ENCODE peak calls at places on chromosomes 7 and 10, in nine cellular contexts. Z is stimulated activated CD4-positive, alpha-beta T cell treated with anti-CD3 and anti-CD28 coated beads, Interleukin-15, amount 100 ng/mL, for 24 hours; T is G401; V is stimulated activated CD8-positive, alpha-beta memory T cell treated with anti-CD3 and anti-CD28 coated beads, Interleukin-4, amount 100 ng/mL, for 1 hour; S is NCI-H2081; I is AG04450; X is B cell; W is HS-5; U is tibial nerve. H is an unnamed sample.

GRCh38 chr10:101007099-101007711 is 7.6 kb downstream of the LZTS2 start:
- DNase-seq in Z (no peak), T (no peak), V (no peak), S (no peak), I (no peak), X (no peak), W (no peak), U (no peak), H (no peak)

GRCh38 chr10:5370493-5371317 is 5.9 kb downstream of the UCN3 start:
- DNase-seq in Z (no peak), T (no peak), V (no peak), S (no peak), I (no peak), X (no peak), W (no peak), U (no peak), H (no peak)

GRCh38 chr7:102169651-102170416 is 116.8 kb upstream of the SH2B2 start:
- DNase-seq in Z (no peak), T (no peak), V (no peak), S (no peak), I (no peak), X (no peak), W (no peak), U (no peak), H (no peak)

GRCh38 chr10:63822496-63822895 is 301.3 kb downstream of the REEP3 start:
- DNase-seq in Z (no peak), T (no peak), V (no peak), S (no peak), I (no peak), X (no peak), W (no peak), U (no peak), H (no peak)

GRCh38 chr10:35661236-35661635 is 19.1 kb upstream of the FZD8 start:
- DNase-seq in Z (no peak), T (no peak), V (no peak), S (no peak), I (no peak), X (no peak), W (no peak), U (no peak), H (no peak)

GRCh38 chr7:41045556-41046123 is 657.2 kb downstream of the INHBA start:
- DNase-seq in Z (no peak), T (no peak), V (no peak), S (no peak), I (no peak), X (no peak), W (no peak), U (no peak), H (no peak)

GRCh38 chr10:127117125-127117524 is 79.3 kb downstream of the INSYN2A start:
- DNase-seq in Z (peak; percentile 27), T (no peak), V (no peak), S (no peak), I (peak; percentile 13), X (peak; percentile 4), W (peak; percentile 6), U (no peak), H (no peak)

GRCh38 chr10:97327348-97328294 is 6.9 kb downstream of the FRAT2 start:
- DNase-seq in Z (no peak), T (peak; percentile 23), V (no peak), S (no peak), I (no peak), X (no peak), W (no peak), U (no peak), H (no peak)

GRCh38 chr7:95476904-95477594 is 8.7 kb upstream of the ASB4 start:
- DNase-seq in Z (peak; percentile 63), T (peak; percentile 67), V (no peak), S (peak; percentile 90), I (peak; percentile 30), X (peak; percentile 68), W (peak; percentile 29), U (peak; percentile 60), H (no peak)

GRCh38 chr7:22791204-22792158 is 31.2 kb downstream of the TOMM7 start:
- DNase-seq in Z (no peak), T (no peak), V (no peak), S (no peak), I (no peak), X (no peak), W (peak; percentile 30), U (no peak), H (no peak)

GRCh38 chr7:95318501-95318900 is 5.8 kb downstream of the PON1 start:
- DNase-seq in Z (no peak), T (no peak), V (no peak), S (peak; percentile 72), I (no peak), X (no peak), W (no peak), U (no peak), H (no peak)

GRCh38 chr7:134547738-134548054 is 1.2 kb upstream of the AKR1B15 start:
- DNase-seq in Z (no peak), T (no peak), V (no peak), S (no peak), I (no peak), X (no peak), W (no peak), U (peak; percentile 55), H (no peak)

GRCh38 chr10:99532687-99533495 is at the start of gene NKX2-3:
- DNase-seq in Z (peak; percentile 84), T (no peak), V (no peak), S (peak; percentile 17), I (no peak), X (peak; percentile 51), W (no peak), U (no peak), H (no peak)

GRCh38 chr10:129233351-129234148 is 233.5 kb upstream of the MGMT start:
- DNase-seq in Z (no peak), T (no peak), V (no peak), S (no peak), I (no peak), X (no peak), W (no peak), U (no peak), H (no peak)

GRCh38 chr10:49600781-49601400 is 9.2 kb upstream of the SLC18A3 start:
- DNase-seq in Z (no peak), T (no peak), V (no peak), S (no peak), I (no peak), X (no peak), W (no peak), U (no peak), H (no peak)

GRCh38 chr10:118912961-118913360 is 116.6 kb upstream of the NANOS1 start:
- DNase-seq in Z (no peak), T (no peak), V (no peak), S (no peak), I (no peak), X (no peak), W (no peak), U (no peak), H (no peak)

GRCh38 chr7:40763319-40764287 is 628.8 kb downstream of the SUGCT start:
- DNase-seq in Z (no peak), T (no peak), V (no peak), S (no peak), I (peak; percentile 54), X (no peak), W (no peak), U (no peak), H (no peak)

GRCh38 chr7:138665669-138666140 is 35.5 kb downstream of the SVOPL start:
- DNase-seq in Z (no peak), T (no peak), V (no peak), S (no peak), I (no peak), X (no peak), W (no peak), U (no peak), H (no peak)

GRCh38 chr7:56537477-56537876 is 421.3 kb upstream of the NUPR2 start:
- DNase-seq in Z (no peak), T (no peak), V (no peak), S (no peak), I (no peak), X (no peak), W (no peak), U (no peak), H (no peak)

GRCh38 chr7:151051108-151051507 is 2.8 kb downstream of the ASIC3 start:
- DNase-seq in Z (peak; percentile 68), T (peak; percentile 40), V (no peak), S (no peak), I (no peak), X (peak; percentile 58), W (no peak), U (no peak), H (no peak)

GRCh38 chr7:52061666-52062065 is 745.1 kb upstream of the COBL start:
- DNase-seq in Z (no peak), T (no peak), V (no peak), S (no peak), I (no peak), X (no peak), W (no peak), U (no peak), H (no peak)

GRCh38 chr10:53754851-53755250 is 982.3 kb upstream of the MBL2 start:
- DNase-seq in Z (no peak), T (no peak), V (no peak), S (no peak), I (no peak), X (no peak), W (peak; percentile 6), U (no peak), H (no peak)

GRCh38 chr10:118953999-118954398 is 75.5 kb upstream of the NANOS1 start:
- DNase-seq in Z (no peak), T (no peak), V (no peak), S (no peak), I (no peak), X (no peak), W (no peak), U (peak; percentile 19), H (no peak)

GRCh38 chr7:82019538-82019937 is 249.7 kb upstream of the HGF start:
- DNase-seq in Z (no peak), T (no peak), V (no peak), S (no peak), I (no peak), X (no peak), W (no peak), U (no peak), H (no peak)

GRCh38 chr7:21971780-21972396 is 26.2 kb upstream of the CDCA7L start:
- DNase-seq in Z (no peak), T (peak; percentile 9), V (no peak), S (no peak), I (no peak), X (no peak), W (no peak), U (no peak), H (no peak)

GRCh38 chr10:12822374-12823170 is 178.9 kb downstream of the CCDC3 start:
- DNase-seq in Z (no peak), T (no peak), V (no peak), S (no peak), I (no peak), X (no peak), W (no peak), U (no peak), H (no peak)

GRCh38 chr7:148175512-148175911 is 415.1 kb upstream of the C7orf33 start:
- DNase-seq in Z (no peak), T (no peak), V (no peak), S (no peak), I (no peak), X (no peak), W (no peak), U (no peak), H (no peak)

GRCh38 chr10:113199459-113199858 is 249.4 kb downstream of the TCF7L2 start:
- DNase-seq in Z (no peak), T (no peak), V (no peak), S (no peak), I (peak; percentile 11), X (no peak), W (peak; percentile 8), U (no peak), H (no peak)

GRCh38 chr7:137209151-137209822 is 134.2 kb downstream of the PTN start:
- DNase-seq in Z (no peak), T (no peak), V (no peak), S (no peak), I (no peak), X (no peak), W (no peak), U (no peak), H (no peak)

GRCh38 chr7:92563345-92563744 is 26.8 kb downstream of the FAM133B start:
- DNase-seq in Z (no peak), T (no peak), V (no peak), S (no peak), I (no peak), X (no peak), W (no peak), U (no peak), H (no peak)

GRCh38 chr7:158266426-158266816 is 321.2 kb downstream of the PTPRN2 start:
- DNase-seq in Z (no peak), T (no peak), V (no peak), S (no peak), I (no peak), X (no peak), W (no peak), U (no peak), H (peak; percentile 19)

H was measured in suprapubic skin.